ENCODE peak calls at places on chromosomes 1 and 21, in four cellular contexts. K, Z, Y and E are unnamed samples.

GRCh38 chr1:208799186-208799585 is 555.0 kb upstream of the PLXNA2 start:
- DNase-seq in Z (no peak), Y (no peak), K (no peak), E (no peak)

GRCh38 chr1:245209658-245210415 is 55.1 kb downstream of the KIF26B start:
- DNase-seq in Z (no peak), Y (no peak), K (no peak), E (no peak)

GRCh38 chr1:112308716-112309115 is 87.3 kb upstream of the CTTNBP2NL start:
- DNase-seq in Z (no peak), K (no peak), Y (no peak), E (no peak)

GRCh38 chr1:43227138-43227836 is 42.5 kb upstream of the TMEM125 start:
- DNase-seq in Y (peak; percentile 78), Z (no peak), K (peak; percentile 88), E (peak; percentile 86)

GRCh38 chr1:184634296-184634695 is 120.4 kb downstream of the EDEM3 start:
- DNase-seq in K (no peak), Z (no peak), Y (no peak), E (no peak)

GRCh38 chr1:33010946-33011731 is 25.5 kb downstream of the AK2 start:
- DNase-seq in Z (peak; percentile 95), K (no peak), Y (peak; percentile 89), E (no peak)

GRCh38 chr1:34983700-34984355 is 1.3 kb downstream of the TMEM35B start:
- DNase-seq in Y (no peak), K (no peak), Z (no peak), E (no peak)

GRCh38 chr1:109624215-109625010 is 4.8 kb downstream of the AMPD2 start:
- DNase-seq in Z (no peak), Y (no peak), K (peak; percentile 58), E (no peak)

GRCh38 chr21:46128983-46129571 is 26.3 kb downstream of the FTCD start:
- DNase-seq in Z (no peak), K (peak; percentile 52), Y (peak; percentile 54), E (peak; percentile 47)

GRCh38 chr1:176187001-176187400 is 20.1 kb downstream of the COP1 start:
- DNase-seq in Y (no peak), Z (no peak), K (no peak), E (no peak)

GRCh38 chr1:7045897-7046296 is 260.6 kb downstream of the CAMTA1 start:
- DNase-seq in K (no peak), Y (no peak), Z (no peak), E (no peak)

GRCh38 chr1:101198842-101199636 is 37.8 kb upstream of the S1PR1 start:
- DNase-seq in Z (no peak), Y (no peak), K (no peak), E (no peak)

GRCh38 chr1:208027861-208028260 is 116.9 kb upstream of the CD34 start:
- DNase-seq in Z (no peak), Y (no peak), K (no peak), E (no peak)

GRCh38 chr1:28577738-28578536 is 14.1 kb upstream of the RAB42 start:
- DNase-seq in K (no peak), Y (no peak), Z (no peak), E (no peak)

GRCh38 chr1:24191860-24192259 is 4.8 kb upstream of the IFNLR1 start:
- DNase-seq in Y (no peak), Z (no peak), K (no peak), E (no peak)

GRCh38 chr1:180397190-180397589 is 105.2 kb downstream of the ACBD6 start:
- DNase-seq in Z (no peak), Y (no peak), K (no peak), E (no peak)

GRCh38 chr1:27357281-27358037 is 9.3 kb downstream of the MAP3K6 start:
- DNase-seq in Y (peak; percentile 81), Z (no peak), K (peak; percentile 88), E (peak; percentile 88)

GRCh38 chr1:30525980-30526651 is 197.3 kb downstream of the MATN1 start:
- DNase-seq in K (peak; percentile 82), Z (peak; percentile 17), Y (peak; percentile 28), E (no peak)

GRCh38 chr1:201374376-201374775 is 3.1 kb downstream of the TNNT2 start:
- DNase-seq in Y (no peak), Z (no peak), K (no peak), E (no peak)

GRCh38 chr1:36737767-36738166 is 255.1 kb upstream of the CSF3R start:
- DNase-seq in Z (no peak), Y (no peak), K (no peak), E (no peak)

GRCh38 chr1:224831501-224831900 is 98.0 kb upstream of the DNAH14 start:
- DNase-seq in K (no peak), Y (no peak), Z (no peak), E (no peak)
- TF ChIP-seq CTCF in K (no peak), Y (no peak), Z (no peak), E (no peak)

DNA sequence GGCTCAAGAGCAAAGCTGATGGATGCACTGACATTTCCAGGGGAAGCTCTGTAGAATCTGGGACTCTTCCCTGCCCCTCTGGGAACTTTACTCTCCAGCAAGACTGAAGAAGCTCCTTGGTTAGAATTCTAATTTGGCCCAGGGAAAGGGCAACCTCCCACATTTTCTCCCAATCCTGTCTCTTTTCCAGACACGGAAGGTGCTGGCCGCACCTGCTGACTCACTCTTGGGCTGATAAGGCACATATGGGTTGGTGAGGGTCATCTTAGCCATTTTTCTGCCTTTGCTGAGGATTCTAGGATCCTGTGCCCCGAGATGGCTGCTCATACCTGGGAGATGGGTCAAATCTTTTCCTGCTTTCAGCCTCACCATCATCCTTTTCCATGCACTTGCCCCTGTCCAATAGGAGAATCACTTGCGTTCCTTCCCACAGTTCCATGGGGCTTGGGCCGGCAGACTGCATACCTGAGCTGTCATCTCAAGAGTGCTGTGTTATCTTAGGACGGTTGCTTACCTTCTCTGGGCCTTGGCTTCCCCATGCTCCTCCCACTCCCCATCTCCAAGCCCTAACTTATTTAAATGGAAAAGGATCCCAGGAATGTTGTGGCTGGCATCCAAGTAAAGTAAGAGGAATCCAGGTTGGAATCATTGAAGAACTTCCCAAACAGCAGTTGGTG is 1.3 kb downstream of the TINAGL1 start:
- DNase-seq in Z (no peak), K (no peak), Y (no peak), E (no peak)
- H3K4me3 ChIP-seq in Z (no peak overlapping the region), K (peak overlapping the region; percentile 70), Y (peak overlapping the region; percentile 28), E (peak overlapping the region; percentile 65)

GRCh38 chr1:222794656-222795474 is 20.0 kb upstream of the DISP1 start:
- DNase-seq in Z (no peak), Y (peak; percentile 71), K (no peak), E (no peak)
- TF ChIP-seq CTCF in Z (peak; percentile 51), Y (peak; percentile 39), K (no peak), E (no peak)

GRCh38 chr1:228148971-228149340 is 774 bp upstream of the GJC2 start:
- DNase-seq in Y (no peak), K (peak; percentile 46), Z (no peak), E (no peak)

GRCh38 chr1:228150458-228151169 is 884 bp downstream of the GJC2 start:
- DNase-seq in K (peak; percentile 78), Y (peak; percentile 51), Z (no peak), E (peak; percentile 50)

GRCh38 chr1:228150021-228150457 is 309 bp downstream of the GJC2 start:
- DNase-seq in Z (no peak), K (peak; percentile 52), Y (no peak), E (no peak)

GRCh38 chr1:228148196-228148861 is 1.4 kb upstream of the GJC2 start:
- DNase-seq in K (peak; percentile 45), Z (no peak), Y (peak; percentile 46), E (no peak)

GRCh38 chr1:228149341-228150020 is at the start of gene GJC2:
- DNase-seq in Y (peak; percentile 46), Z (no peak), K (peak; percentile 66), E (peak; percentile 46)
- H3K4me3 ChIP-seq in Y (no peak within 1 kb of the TSS), Z (no peak within 1 kb of the TSS), K (peak within 1 kb of the TSS; percentile 27), E (peak within 1 kb of the TSS; percentile 51)

GRCh38 chr1:224051086-224051406 is 62.9 kb upstream of the FBXO28 start:
- DNase-seq in K (no peak), Y (no peak), Z (no peak), E (no peak)
- TF ChIP-seq CTCF in K (no peak), Y (no peak), Z (no peak), E (no peak)

DNA sequence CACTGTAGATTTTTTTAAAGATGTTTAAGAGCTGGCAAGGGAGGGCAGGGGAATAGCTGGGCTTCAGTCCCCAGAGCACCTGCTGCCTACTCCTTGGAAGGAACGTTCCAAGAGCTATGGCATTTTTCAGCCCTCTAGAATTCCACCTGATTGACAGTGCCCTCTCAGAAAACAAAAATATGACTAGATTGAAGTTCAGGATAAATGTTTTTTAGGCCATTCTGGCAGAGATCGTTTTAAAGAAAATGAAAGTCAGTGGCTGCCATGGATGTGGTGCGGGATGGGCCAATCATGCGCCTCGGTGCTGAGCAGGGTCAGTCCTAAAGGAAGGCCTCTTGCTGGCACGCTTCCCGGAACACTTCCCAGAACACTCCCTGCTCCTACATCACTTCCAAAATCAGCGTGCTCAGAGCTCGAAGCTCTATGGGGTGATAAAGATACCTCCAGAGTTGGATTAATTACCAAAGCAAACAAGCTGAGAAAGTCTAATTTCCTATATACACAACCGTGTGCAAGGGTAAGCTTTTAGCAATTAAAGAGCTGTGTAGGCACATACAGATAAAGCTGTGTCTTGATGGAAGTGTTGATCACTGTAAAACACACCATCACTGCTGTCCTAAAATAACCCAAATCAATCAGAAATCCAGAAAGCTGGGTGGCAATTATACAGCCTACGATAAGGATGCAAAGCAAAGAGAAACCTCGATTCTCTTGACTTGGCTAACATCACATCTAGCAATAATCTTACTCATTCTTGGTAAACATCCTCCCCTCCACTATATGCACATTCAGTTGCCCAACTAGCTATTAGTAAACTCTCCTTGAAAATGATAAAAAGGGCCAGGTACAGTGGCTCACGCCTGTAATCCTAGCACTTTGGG is 34.6 kb downstream of the TGFBR3 start:
- DNase-seq in Z (peak; percentile 28), K (peak; percentile 91), Y (peak; percentile 83), E (peak; percentile 92)
- H3K4me3 ChIP-seq in Z (no peak overlapping the region), K (peak overlapping the region; percentile 61), Y (peak overlapping the region; percentile 17), E (peak overlapping the region; percentile 26)

GRCh38 chr1:71706030-71706671 is 576.2 kb downstream of the NEGR1 start:
- DNase-seq in Z (no peak), Y (no peak), K (no peak), E (no peak)
- TF ChIP-seq CTCF in Z (no peak), Y (no peak), K (no peak), E (no peak)

DNA sequence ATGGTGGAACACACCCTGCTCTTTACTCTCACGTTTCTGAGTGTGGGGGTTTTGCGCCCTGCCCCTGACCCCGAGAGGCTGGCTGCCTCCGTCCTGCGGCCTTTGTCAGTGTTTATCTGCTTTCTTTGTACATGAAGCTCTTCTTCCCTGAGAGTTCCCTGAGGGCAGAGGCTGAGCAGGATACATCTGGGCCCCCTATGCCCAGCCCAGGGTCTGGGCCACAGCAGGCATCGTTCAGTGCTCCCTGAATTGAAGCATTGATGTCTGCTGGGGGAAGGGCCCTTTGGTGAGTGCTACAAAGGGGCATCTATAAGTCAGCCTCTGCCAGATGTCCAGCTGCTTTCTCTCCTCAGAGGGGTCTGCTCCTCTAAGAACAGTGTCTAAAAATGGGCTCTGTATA is 2.1 kb downstream of the HEYL start:
- DNase-seq in K (no peak), Y (no peak), Z (no peak), E (no peak)
- H3K4me3 ChIP-seq in K (peak overlapping the region; percentile 70), Y (no peak overlapping the region), Z (no peak overlapping the region), E (peak overlapping the region; percentile 71)

GRCh38 chr1:216111842-216112241 is 311.4 kb downstream of the USH2A start:
- DNase-seq in Z (no peak), K (no peak), Y (no peak), E (no peak)
- TF ChIP-seq CTCF in Z (peak; percentile 42), K (no peak), Y (peak; percentile 32), E (no peak)

GRCh38 chr1:16921391-16922185 is at the start of gene CROCC:
- DNase-seq in K (peak; percentile 68), Z (no peak), Y (no peak), E (peak; percentile 48)
- H3K4me3 ChIP-seq in K (no peak within 1 kb of the TSS), Z (no peak within 1 kb of the TSS), Y (no peak within 1 kb of the TSS), E (no peak within 1 kb of the TSS)